ENCODE peak calls at places on chromosomes 5 and 9, in nine cellular contexts. T, P, A, M, I, X, K, C and Q are unnamed samples.

GRCh38 chr5:91977599-91977998 is 594.5 kb upstream of the ARRDC3 start:
- DNase-seq in P (no peak), T (no peak), C (no peak), M (no peak), K (no peak), I (no peak), X (no peak), A (no peak), Q (no peak)

GRCh38 chr5:40497573-40497972 is 182.1 kb upstream of the PTGER4 start:
- DNase-seq in I (no peak), C (peak), P (no peak), A (no peak), X (no peak), T (no peak), M (no peak), K (no peak), Q (no peak)

GRCh38 chr9:126611592-126612328 is 2.0 kb upstream of the LMX1B start:
- DNase-seq in T (peak), A (peak), P (peak), I (no peak), K (no peak), M (peak), X (peak), C (peak), Q (peak)

GRCh38 chr9:112170235-112170634 is 4.9 kb downstream of the SUSD1 start:
- DNase-seq in X (peak), P (no peak), K (no peak), A (no peak), I (no peak), T (no peak), M (no peak), C (peak), Q (no peak)

GRCh38 chr9:35107337-35108290 is 4.7 kb upstream of the STOML2 start:
- DNase-seq in X (no peak), C (no peak), K (no peak), I (no peak), T (peak), A (no peak), P (no peak), M (no peak), Q (no peak)

GRCh38 chr9:20382460-20383071 is 239.7 kb downstream of the MLLT3 start:
- DNase-seq in M (no peak), P (no peak), C (no peak), A (peak), I (peak), K (peak), T (no peak), X (no peak), Q (no peak)

GRCh38 chr9:131735238-131736181 is 4.4 kb downstream of the RAPGEF1 start:
- DNase-seq in X (peak), I (no peak), C (no peak), A (no peak), T (no peak), K (no peak), M (no peak), P (no peak), Q (no peak)

GRCh38 chr9:79617395-79617794 is 45.6 kb downstream of the TLE4 start:
- DNase-seq in T (no peak), C (no peak), A (no peak), K (peak), M (no peak), P (no peak), I (no peak), X (peak), Q (peak)

GRCh38 chr5:143219696-143220095 is 183.8 kb downstream of the NR3C1 start:
- DNase-seq in C (no peak), K (no peak), X (no peak), I (no peak), A (no peak), T (no peak), M (no peak), P (no peak), Q (peak)

GRCh38 chr5:67211926-67212325 is 15.3 kb upstream of the CD180 start:
- DNase-seq in A (no peak), C (peak), P (no peak), X (no peak), T (no peak), K (peak), M (no peak), I (peak), Q (peak)

GRCh38 chr5:62692946-62693713 is 114.5 kb downstream of the LRRC70 start:
- DNase-seq in C (peak), A (no peak), T (no peak), M (no peak), K (no peak), P (no peak), I (no peak), X (no peak), Q (no peak)

GRCh38 chr9:126719677-126720435 is 85.0 kb upstream of the ZBTB43 start:
- DNase-seq in M (peak), A (no peak), K (no peak), C (peak), I (no peak), X (peak), T (peak), P (peak), Q (peak)

GRCh38 chr9:124754289-124754688 is 16.8 kb downstream of the NR6A1 start:
- DNase-seq in C (peak), M (no peak), P (no peak), X (no peak), K (no peak), I (no peak), A (no peak), T (no peak), Q (peak)

GRCh38 chr5:176575488-176576422 is 26.6 kb downstream of the CDHR2 start:
- DNase-seq in X (no peak), I (no peak), M (no peak), A (no peak), K (no peak), C (no peak), P (no peak), T (no peak), Q (no peak)

GRCh38 chr5:2199697-2200096 is 317.0 kb upstream of the IRX4 start:
- DNase-seq in C (no peak), T (peak), A (no peak), M (no peak), K (no peak), X (no peak), P (no peak), I (no peak), Q (no peak)

GRCh38 chr9:91783876-91784672 is 166.0 kb downstream of the ROR2 start:
- DNase-seq in X (no peak), C (no peak), M (no peak), K (no peak), I (no peak), A (no peak), T (peak), P (no peak), Q (no peak)

GRCh38 chr5:95609711-95610110 is 10.2 kb upstream of the GPR150 start:
- DNase-seq in P (no peak), M (no peak), C (no peak), K (no peak), I (no peak), X (no peak), T (no peak), A (no peak), Q (no peak)

GRCh38 chr9:136512651-136513066 is 29.8 kb upstream of the SEC16A start:
- DNase-seq in P (no peak), T (no peak), I (no peak), C (peak), A (no peak), X (no peak), K (no peak), M (no peak), Q (no peak)

GRCh38 chr9:29799227-29799626 is 2225.9 kb upstream of the C9orf72 start:
- DNase-seq in X (no peak), I (no peak), K (no peak), M (no peak), A (no peak), P (no peak), C (peak), T (no peak), Q (peak)

GRCh38 chr5:127910307-127910956 is 173.1 kb upstream of the SLC12A2 start:
- DNase-seq in I (no peak), T (no peak), C (no peak), X (no peak), M (no peak), K (no peak), A (no peak), P (no peak), Q (no peak)

GRCh38 chr5:123068368-123068767 is 20.7 kb upstream of the PRDM6 start:
- DNase-seq in T (no peak), K (no peak), M (no peak), X (no peak), C (no peak), A (no peak), P (no peak), I (no peak), Q (no peak)

GRCh38 chr9:107612136-107612535 is 122.6 kb upstream of the KLF4 start:
- DNase-seq in T (peak), X (peak), C (no peak), A (no peak), M (no peak), P (peak), I (no peak), K (no peak), Q (no peak)

GRCh38 chr5:138503487-138504270 is 38.4 kb downstream of the EGR1 start:
- DNase-seq in X (peak), T (peak), I (peak), M (no peak), C (peak), A (no peak), P (no peak), K (peak), Q (peak)

GRCh38 chr5:749101-749670 is 35.3 kb downstream of the ZDHHC11B start:
- DNase-seq in K (no peak), C (no peak), P (no peak), T (no peak), I (no peak), X (no peak), M (no peak), A (no peak), Q (no peak)

DNA sequence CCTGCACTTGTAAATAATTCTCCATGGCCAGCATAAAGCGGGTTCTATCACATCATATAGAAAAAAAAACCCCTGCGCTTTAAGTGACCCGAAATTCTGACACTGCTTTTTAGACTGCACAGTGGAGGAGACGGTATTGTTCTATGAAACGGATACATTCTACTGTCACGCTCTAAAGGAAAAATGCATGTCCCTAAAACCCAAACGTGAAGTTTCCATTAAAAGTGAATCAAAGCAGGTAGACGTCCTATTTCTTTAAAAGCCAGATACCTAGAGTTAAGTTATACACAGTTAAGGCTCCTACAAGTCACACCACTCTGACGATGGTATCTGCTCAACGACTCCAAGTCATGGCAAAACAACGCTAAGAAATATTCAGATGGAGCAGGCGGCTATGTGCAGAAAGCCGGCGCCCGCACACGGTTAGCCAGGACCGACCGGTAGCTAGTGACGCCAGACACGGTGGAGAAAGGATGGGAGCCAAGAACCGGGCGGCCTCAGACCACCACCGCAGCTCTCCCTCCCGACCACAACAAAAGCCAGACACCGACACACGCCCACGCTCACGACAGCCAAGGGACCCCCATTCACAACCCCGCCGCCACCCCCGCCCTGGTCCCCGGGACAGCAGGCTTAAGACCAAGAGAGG is 752 bp downstream of the SKP1 start:
- DNase-seq in X (peak), K (no peak), C (peak), T (no peak), P (no peak), M (peak), I (no peak), A (no peak), Q (peak)
- TF ChIP-seq CTCF in X (no peak), K (no peak), C (no peak), T (no peak), P (no peak), M (no peak), I (no peak), A (no peak), Q (no peak)

GRCh38 chr9:89315482-89315881 is 2.8 kb upstream of the SECISBP2 start:
- DNase-seq in K (no peak), I (no peak), P (no peak), A (no peak), C (no peak), T (no peak), X (no peak), M (no peak), Q (no peak)

GRCh38 chr9:89317282-89317681 is 1.0 kb upstream of the SECISBP2 start:
- DNase-seq in T (no peak), P (no peak), A (no peak), X (no peak), C (no peak), I (no peak), M (no peak), K (no peak), Q (peak)

GRCh38 chr9:89323257-89323841 is 5.0 kb downstream of the SECISBP2 start:
- DNase-seq in A (no peak), I (no peak), K (no peak), M (no peak), P (no peak), C (no peak), X (no peak), T (no peak), Q (no peak)

GRCh38 chr9:89318123-89319014 is at the start of gene SECISBP2:
- DNase-seq in C (peak), K (peak), M (peak), X (peak), T (peak), P (peak), I (peak), A (peak), Q (peak)

GRCh38 chr9:89319015-89319905 is 960 bp downstream of the SECISBP2 start:
- DNase-seq in I (no peak), C (no peak), K (no peak), T (no peak), A (no peak), P (no peak), M (no peak), X (no peak), Q (peak)
- TF ChIP-seq CTCF in I (peak), C (no peak), K (no peak), T (no peak), A (no peak), P (no peak), M (peak), X (no peak), Q (peak)

DNA sequence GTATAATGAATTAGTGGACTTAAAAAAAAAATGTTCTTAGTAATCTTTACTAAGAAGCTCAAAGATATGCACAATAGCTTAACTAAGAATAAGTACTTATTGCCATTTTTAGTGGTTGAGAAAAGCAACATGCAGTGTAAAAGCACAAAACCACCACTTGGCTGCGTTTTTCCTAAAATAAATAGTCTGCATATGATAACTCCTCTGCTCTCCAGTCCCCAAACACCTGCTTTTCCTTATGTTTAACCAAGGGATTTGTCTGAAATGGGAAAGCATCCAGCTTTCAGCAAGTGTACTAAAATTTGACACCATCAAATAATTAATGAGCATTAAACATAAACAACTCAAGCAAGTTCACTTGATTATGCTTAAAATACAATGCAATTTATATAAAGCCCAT is 41.4 kb downstream of the PSIP1 start:
- DNase-seq in M (no peak), I (no peak), X (no peak), P (no peak), K (no peak), C (no peak), A (no peak), T (no peak), Q (no peak)
- TF ChIP-seq CTCF in M (no peak), I (no peak), X (no peak), P (no peak), K (peak), C (no peak), A (no peak), T (no peak), Q (no peak)

GRCh38 chr5:15183520-15183919 is 311.9 kb upstream of the ANKH start:
- DNase-seq in C (peak), K (no peak), X (no peak), A (no peak), P (no peak), M (no peak), I (no peak), T (no peak), Q (peak)
- TF ChIP-seq CTCF in C (peak), K (peak), X (no peak), A (peak), P (no peak), M (no peak), I (peak), T (no peak), Q (peak)

GRCh38 chr9:121034529-121034928 is 15.5 kb downstream of the C5 start:
- DNase-seq in K (no peak), X (no peak), P (no peak), T (no peak), I (no peak), C (no peak), A (no peak), M (no peak), Q (no peak)
- TF ChIP-seq CTCF in K (no peak), X (no peak), P (no peak), T (no peak), I (no peak), C (no peak), A (no peak), M (no peak), Q (no peak)

DNA sequence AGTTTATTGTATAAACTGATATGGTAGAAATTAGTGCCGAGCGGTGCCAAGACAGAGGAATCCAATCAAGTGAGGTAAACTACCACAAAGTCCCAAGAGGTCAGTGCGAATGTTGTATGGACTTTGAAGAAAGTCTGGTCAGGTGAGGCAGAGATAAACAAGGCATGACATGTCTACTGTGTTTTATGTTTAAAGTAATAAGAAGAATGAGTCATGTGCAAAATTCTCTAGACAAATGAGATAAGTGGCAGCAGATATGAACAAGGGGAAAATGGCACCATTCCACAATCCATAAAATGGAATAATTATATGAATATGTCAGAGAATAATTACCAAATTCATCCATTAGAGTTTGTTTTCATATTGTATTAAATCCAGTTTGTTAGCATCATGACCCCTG is 364.1 kb upstream of the CCNH start:
- DNase-seq in M (no peak), X (no peak), K (no peak), C (peak), T (no peak), A (no peak), I (no peak), P (no peak), Q (no peak)
- TF ChIP-seq CTCF in M (no peak), X (no peak), K (no peak), C (no peak), T (no peak), A (no peak), I (no peak), P (no peak), Q (no peak)